ENCODE peak calls at places on chromosomes 6 and 20, in seven cellular contexts. One of them, this sample, is unnamed.

GRCh38 chr6:135180458-135181332 is at the start of gene MYB:
- DNase-seq in GM13976: peak; percentile 87
- DNase-seq in omental fat pad: no peak
- DNase-seq in breast epithelium: no peak
- DNase-seq in adrenal gland: no peak
- DNase-seq in fibroblast of lung: peak; percentile 45
- DNase-seq in colonic mucosa: peak; percentile 85
- DNase-seq in this sample: peak; percentile 87

GRCh38 chr6:151209071-151209831 is 30.5 kb upstream of the AKAP12 start:
- DNase-seq in colonic mucosa: no peak
- DNase-seq in breast epithelium: no peak
- DNase-seq in GM13976: no peak
- DNase-seq in adrenal gland: no peak
- DNase-seq in omental fat pad: no peak
- DNase-seq in fibroblast of lung: peak; percentile 51
- DNase-seq in this sample: no peak

GRCh38 chr6:72653032-72653431 is 31.2 kb downstream of the KCNQ5 start:
- DNase-seq in colonic mucosa: no peak
- DNase-seq in fibroblast of lung: no peak
- DNase-seq in breast epithelium: no peak
- DNase-seq in GM13976: no peak
- DNase-seq in omental fat pad: no peak
- DNase-seq in adrenal gland: no peak
- DNase-seq in this sample: no peak

GRCh38 chr20:57897156-57897874 is 187.5 kb upstream of the PMEPA1 start:
- DNase-seq in breast epithelium: no peak
- DNase-seq in fibroblast of lung: no peak
- DNase-seq in adrenal gland: no peak
- DNase-seq in GM13976: no peak
- DNase-seq in omental fat pad: no peak
- DNase-seq in colonic mucosa: peak; percentile 81
- DNase-seq in this sample: no peak

GRCh38 chr20:58906894-58907293 is 54.4 kb downstream of the GNAS start:
- DNase-seq in breast epithelium: no peak
- DNase-seq in GM13976: no peak
- DNase-seq in adrenal gland: peak; percentile 50
- DNase-seq in fibroblast of lung: peak; percentile 76
- DNase-seq in omental fat pad: no peak
- DNase-seq in colonic mucosa: no peak
- DNase-seq in this sample: no peak

GRCh38 chr6:117494283-117494682 is 11.8 kb downstream of the DCBLD1 start:
- DNase-seq in omental fat pad: no peak
- DNase-seq in GM13976: no peak
- DNase-seq in breast epithelium: no peak
- DNase-seq in fibroblast of lung: no peak
- DNase-seq in adrenal gland: no peak
- DNase-seq in colonic mucosa: no peak
- DNase-seq in this sample: no peak

GRCh38 chr20:11919571-11919970 is 1.9 kb downstream of the BTBD3 start:
- DNase-seq in omental fat pad: no peak
- DNase-seq in fibroblast of lung: no peak
- DNase-seq in adrenal gland: no peak
- DNase-seq in breast epithelium: no peak
- DNase-seq in GM13976: no peak
- DNase-seq in colonic mucosa: no peak
- DNase-seq in this sample: no peak

GRCh38 chr6:160733045-160733646 is 31.1 kb downstream of the PLG start:
- DNase-seq in GM13976: peak; percentile 35
- DNase-seq in breast epithelium: no peak
- DNase-seq in fibroblast of lung: peak; percentile 36
- DNase-seq in omental fat pad: no peak
- DNase-seq in colonic mucosa: peak; percentile 25
- DNase-seq in adrenal gland: peak; percentile 73
- DNase-seq in this sample: peak; percentile 43

GRCh38 chr20:37356961-37357371 is 11.0 kb downstream of the SRC start:
- DNase-seq in omental fat pad: no peak
- DNase-seq in fibroblast of lung: no peak
- DNase-seq in colonic mucosa: no peak
- DNase-seq in GM13976: no peak
- DNase-seq in adrenal gland: no peak
- DNase-seq in breast epithelium: no peak
- DNase-seq in this sample: no peak

GRCh38 chr6:46044876-46045617 is 29.4 kb upstream of the CLIC5 start:
- DNase-seq in colonic mucosa: peak; percentile 45
- DNase-seq in omental fat pad: peak; percentile 51
- DNase-seq in GM13976: no peak
- DNase-seq in breast epithelium: peak; percentile 19
- DNase-seq in adrenal gland: peak; percentile 69
- DNase-seq in fibroblast of lung: peak; percentile 89
- DNase-seq in this sample: no peak

GRCh38 chr20:45963059-45964011 is 8.7 kb downstream of the ZNF335 start:
- DNase-seq in omental fat pad: no peak
- DNase-seq in fibroblast of lung: peak; percentile 24
- DNase-seq in adrenal gland: peak; percentile 54
- DNase-seq in GM13976: no peak
- DNase-seq in breast epithelium: no peak
- DNase-seq in colonic mucosa: no peak
- DNase-seq in this sample: no peak

GRCh38 chr6:36920049-36920448 is 34.3 kb downstream of the C6orf89 start:
- DNase-seq in breast epithelium: no peak
- DNase-seq in adrenal gland: peak; percentile 73
- DNase-seq in fibroblast of lung: no peak
- DNase-seq in omental fat pad: no peak
- DNase-seq in colonic mucosa: no peak
- DNase-seq in GM13976: no peak
- DNase-seq in this sample: no peak

GRCh38 chr6:10589429-10589727 is 68.2 kb downstream of the GCNT2 start:
- DNase-seq in adrenal gland: no peak
- DNase-seq in colonic mucosa: no peak
- DNase-seq in breast epithelium: no peak
- DNase-seq in omental fat pad: no peak
- DNase-seq in fibroblast of lung: no peak
- DNase-seq in GM13976: no peak
- DNase-seq in this sample: no peak

GRCh38 chr20:22921595-22922421 is 113.3 kb upstream of the SSTR4 start:
- DNase-seq in adrenal gland: no peak
- DNase-seq in breast epithelium: no peak
- DNase-seq in colonic mucosa: no peak
- DNase-seq in GM13976: no peak
- DNase-seq in omental fat pad: no peak
- DNase-seq in fibroblast of lung: peak; percentile 60
- DNase-seq in this sample: no peak

GRCh38 chr6:90397929-90398674 is 101.5 kb upstream of the BACH2 start:
- DNase-seq in colonic mucosa: no peak
- DNase-seq in GM13976: no peak
- DNase-seq in fibroblast of lung: peak; percentile 40
- DNase-seq in omental fat pad: no peak
- DNase-seq in breast epithelium: no peak
- DNase-seq in adrenal gland: no peak
- DNase-seq in this sample: no peak

GRCh38 chr6:16059496-16059895 is 69.4 kb upstream of the MYLIP start:
- DNase-seq in fibroblast of lung: no peak
- DNase-seq in omental fat pad: no peak
- DNase-seq in adrenal gland: no peak
- DNase-seq in colonic mucosa: no peak
- DNase-seq in breast epithelium: no peak
- DNase-seq in GM13976: no peak
- DNase-seq in this sample: no peak

GRCh38 chr6:16056263-16056870 is 72.5 kb upstream of the MYLIP start:
- DNase-seq in colonic mucosa: no peak
- DNase-seq in breast epithelium: no peak
- DNase-seq in adrenal gland: no peak
- DNase-seq in fibroblast of lung: no peak
- DNase-seq in GM13976: no peak
- DNase-seq in omental fat pad: no peak
- DNase-seq in this sample: no peak

GRCh38 chr6:16058188-16058780 is 70.6 kb upstream of the MYLIP start:
- DNase-seq in colonic mucosa: no peak
- DNase-seq in fibroblast of lung: no peak
- DNase-seq in breast epithelium: no peak
- DNase-seq in GM13976: no peak
- DNase-seq in omental fat pad: no peak
- DNase-seq in adrenal gland: no peak
- DNase-seq in this sample: no peak

GRCh38 chr6:16057411-16057810 is 71.5 kb upstream of the MYLIP start:
- DNase-seq in omental fat pad: no peak
- DNase-seq in adrenal gland: no peak
- DNase-seq in GM13976: no peak
- DNase-seq in colonic mucosa: no peak
- DNase-seq in fibroblast of lung: no peak
- DNase-seq in breast epithelium: no peak
- DNase-seq in this sample: no peak

DNA sequence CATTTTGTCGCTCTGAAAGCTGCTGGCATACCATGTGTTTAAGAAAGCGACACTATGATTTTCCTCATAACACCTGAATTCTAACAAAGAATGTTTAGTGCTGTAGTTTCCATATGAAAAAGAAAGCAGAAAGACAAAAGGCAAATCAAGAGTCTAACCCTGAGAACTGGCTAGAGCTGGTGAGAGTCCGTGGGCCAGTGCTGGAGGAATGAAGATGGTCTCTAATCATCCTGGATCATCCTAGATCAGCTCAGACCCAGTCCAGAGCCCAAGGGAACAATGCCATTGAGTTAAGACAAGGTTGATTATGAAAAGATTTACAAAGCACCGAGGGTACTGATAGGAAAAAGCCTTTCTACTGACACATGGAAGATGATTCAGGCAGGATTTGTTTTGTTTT is 73.0 kb upstream of the MYLIP start:
- DNase-seq in breast epithelium: no peak
- DNase-seq in colonic mucosa: no peak
- DNase-seq in fibroblast of lung: no peak
- DNase-seq in GM13976: no peak
- DNase-seq in adrenal gland: no peak
- DNase-seq in omental fat pad: no peak
- DNase-seq in this sample: no peak
- TF ChIP-seq CTCF in breast epithelium: no peak
- TF ChIP-seq CTCF in colonic mucosa: no peak
- TF ChIP-seq CTCF in fibroblast of lung: no peak
- TF ChIP-seq CTCF in GM13976: no peak
- TF ChIP-seq CTCF in adrenal gland: no peak
- TF ChIP-seq CTCF in omental fat pad: no peak
- TF ChIP-seq CTCF in this sample: no peak

GRCh38 chr20:16104783-16105182 is 468.5 kb downstream of the KIF16B start:
- DNase-seq in colonic mucosa: no peak
- DNase-seq in breast epithelium: no peak
- DNase-seq in GM13976: no peak
- DNase-seq in omental fat pad: no peak
- DNase-seq in fibroblast of lung: no peak
- DNase-seq in adrenal gland: peak; percentile 72
- DNase-seq in this sample: no peak
- TF ChIP-seq CTCF in colonic mucosa: no peak
- TF ChIP-seq CTCF in breast epithelium: no peak
- TF ChIP-seq CTCF in GM13976: no peak
- TF ChIP-seq CTCF in omental fat pad: no peak
- TF ChIP-seq CTCF in fibroblast of lung: no peak
- TF ChIP-seq CTCF in adrenal gland: no peak
- TF ChIP-seq CTCF in this sample: no peak

DNA sequence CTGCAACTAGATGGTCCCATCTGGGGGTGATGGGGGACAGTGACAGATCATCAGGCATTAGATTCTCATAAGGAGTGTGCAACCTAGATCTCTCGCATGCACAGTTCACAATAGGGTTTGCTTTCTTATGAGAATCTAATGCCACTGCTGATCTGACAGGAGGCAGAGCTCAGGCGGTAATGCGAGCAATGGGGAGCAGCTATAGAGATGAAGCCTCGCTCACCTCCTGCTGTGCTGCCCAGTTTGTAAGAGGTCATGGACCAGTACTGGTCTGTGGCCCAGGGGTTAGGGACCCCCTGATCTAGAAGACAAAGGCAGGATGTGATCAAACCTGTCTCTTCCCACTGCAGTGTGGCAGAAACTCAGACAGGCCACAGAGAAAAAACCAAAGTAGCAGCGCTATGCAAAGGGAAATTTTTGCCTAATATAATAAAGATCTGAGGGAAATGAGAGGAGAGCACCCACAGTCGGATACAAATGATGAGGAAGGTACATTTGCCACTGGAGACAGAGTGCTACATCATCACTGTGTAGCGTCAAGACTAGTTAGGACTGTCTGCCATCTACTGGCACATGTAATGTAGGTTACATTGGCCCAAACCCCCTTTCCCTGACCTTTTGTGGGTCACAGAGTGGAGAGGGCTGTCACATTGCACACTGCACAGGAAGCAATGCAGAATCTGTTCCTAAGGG is 4.1 kb upstream of the LY86 start:
- DNase-seq in colonic mucosa: no peak
- DNase-seq in fibroblast of lung: no peak
- DNase-seq in adrenal gland: no peak
- DNase-seq in omental fat pad: no peak
- DNase-seq in breast epithelium: no peak
- DNase-seq in GM13976: no peak
- DNase-seq in this sample: no peak
- TF ChIP-seq CTCF in colonic mucosa: no peak
- TF ChIP-seq CTCF in fibroblast of lung: no peak
- TF ChIP-seq CTCF in adrenal gland: no peak
- TF ChIP-seq CTCF in omental fat pad: no peak
- TF ChIP-seq CTCF in breast epithelium: no peak
- TF ChIP-seq CTCF in GM13976: peak; percentile 42
- TF ChIP-seq CTCF in this sample: peak; percentile 41

GRCh38 chr6:159311618-159312017 is 142.4 kb downstream of the FNDC1 start:
- DNase-seq in breast epithelium: no peak
- DNase-seq in colonic mucosa: no peak
- DNase-seq in GM13976: no peak
- DNase-seq in fibroblast of lung: peak; percentile 14
- DNase-seq in omental fat pad: no peak
- DNase-seq in adrenal gland: no peak
- DNase-seq in this sample: no peak
- TF ChIP-seq CTCF in breast epithelium: no peak
- TF ChIP-seq CTCF in colonic mucosa: no peak
- TF ChIP-seq CTCF in GM13976: no peak
- TF ChIP-seq CTCF in fibroblast of lung: no peak
- TF ChIP-seq CTCF in omental fat pad: no peak
- TF ChIP-seq CTCF in adrenal gland: no peak
- TF ChIP-seq CTCF in this sample: no peak

DNA sequence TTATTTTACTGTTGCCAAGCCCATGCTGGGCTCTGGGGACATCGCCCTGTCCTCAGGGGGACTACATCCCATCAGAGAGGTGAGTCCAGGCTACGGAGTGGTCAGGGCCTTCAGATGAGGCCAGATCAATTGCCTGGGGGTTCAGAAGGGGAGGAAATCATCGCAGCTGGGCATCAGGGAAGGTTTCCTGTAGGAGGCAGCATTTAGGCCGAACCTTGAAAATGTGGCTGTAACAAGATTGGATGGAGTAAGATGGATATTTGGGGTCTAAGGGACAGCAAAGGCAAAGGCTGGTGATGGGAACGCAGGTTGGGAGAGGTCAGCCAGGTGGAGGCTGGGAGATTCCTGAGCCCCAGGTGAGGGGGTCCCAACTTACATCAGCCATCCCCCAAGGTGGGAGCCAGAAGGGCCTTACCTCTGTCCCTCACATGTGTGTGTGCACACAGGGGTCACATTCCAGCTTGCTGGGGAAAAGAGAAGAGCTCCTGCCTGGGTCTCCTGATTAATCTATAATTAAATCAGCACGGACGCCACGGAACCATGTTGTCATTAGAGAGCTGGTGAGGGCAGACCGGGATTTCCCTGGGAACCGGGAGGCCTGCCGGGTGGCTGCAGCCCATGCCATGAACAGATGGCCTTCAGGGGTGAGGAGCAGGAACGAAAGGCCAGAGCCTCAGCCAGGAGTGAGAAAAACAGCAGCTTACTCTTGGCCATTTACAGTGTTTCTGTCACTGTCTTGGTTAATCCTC is 30.5 kb upstream of the DLGAP4 start:
- DNase-seq in colonic mucosa: no peak
- DNase-seq in adrenal gland: peak; percentile 70
- DNase-seq in omental fat pad: no peak
- DNase-seq in fibroblast of lung: no peak
- DNase-seq in breast epithelium: no peak
- DNase-seq in GM13976: peak; percentile 14
- DNase-seq in this sample: no peak
- TF ChIP-seq CTCF in colonic mucosa: no peak
- TF ChIP-seq CTCF in adrenal gland: no peak
- TF ChIP-seq CTCF in omental fat pad: no peak
- TF ChIP-seq CTCF in fibroblast of lung: no peak
- TF ChIP-seq CTCF in breast epithelium: no peak
- TF ChIP-seq CTCF in GM13976: no peak
- TF ChIP-seq CTCF in this sample: no peak